ENCODE peak calls at places on chromosomes 7 and 10, in nine cellular contexts. N is COR-L47; I is stimulated activated CD8-positive, alpha-beta memory T cell treated with anti-CD3 and anti-CD28 coated beads, Interleukin-7, amount 100 ng/mL, for 24 hours; F is stimulated activated CD4-positive, alpha-beta T cell treated with anti-CD3 and anti-CD28 coated beads, Interleukin-12 subunit alpha, Interleukin-12 subunit beta, amount 100 ng/mL, for 4 hours; V is DMS 273 treated with DMSO at 0.1 percent for 48 hours; Y is AG04450; J is IMR-90; A is kidney tubule cell; U is NCI-H1105 treated with DMSO at 0.1 percent for 48 hours. R is an unnamed sample.

GRCh38 chr10:96752380-96752779 is 32.1 kb upstream of the PIK3AP1 start:
- DNase-seq in A (no peak), F (no peak), V (no peak), I (no peak), N (no peak), U (no peak), J (no peak), Y (no peak), R (no peak)

GRCh38 chr7:92076509-92076908 is 57.8 kb downstream of the CYP51A1 start:
- DNase-seq in Y (no peak), J (no peak), V (no peak), F (no peak), A (peak), I (no peak), U (no peak), N (no peak), R (no peak)

GRCh38 chr10:98246911-98247820 is 20.8 kb downstream of the LOXL4 start:
- DNase-seq in J (peak), F (no peak), Y (peak), N (no peak), I (no peak), U (no peak), A (peak), V (peak), R (no peak)

GRCh38 chr10:6416892-6417512 is 163.1 kb downstream of the PRKCQ start:
- DNase-seq in A (peak), I (no peak), Y (no peak), F (no peak), V (no peak), U (peak), N (peak), J (peak), R (no peak)

GRCh38 chr7:91310829-91311460 is 46.7 kb downstream of the FZD1 start:
- DNase-seq in I (no peak), F (no peak), J (peak), N (no peak), A (peak), V (no peak), U (no peak), Y (peak), R (no peak)

GRCh38 chr10:129063877-129064276 is 403.2 kb upstream of the MGMT start:
- DNase-seq in Y (no peak), I (no peak), A (no peak), U (no peak), J (no peak), F (no peak), V (no peak), N (no peak), R (no peak)

GRCh38 chr7:1567893-1568292 is 1.9 kb downstream of the PSMG3 start:
- DNase-seq in Y (peak), F (no peak), A (peak), J (peak), V (no peak), U (no peak), I (no peak), N (no peak), R (no peak)

GRCh38 chr10:31677198-31678138 is 251.2 kb downstream of the ARHGAP12 start:
- DNase-seq in N (no peak), F (no peak), J (no peak), I (no peak), V (no peak), U (no peak), Y (no peak), A (no peak), R (peak)

GRCh38 chr7:44980393-44981034 is 1.7 kb upstream of the MYO1G start:
- DNase-seq in N (no peak), I (peak), V (no peak), J (peak), A (peak), U (no peak), Y (no peak), F (peak), R (no peak)

GRCh38 chr10:90175161-90175681 is 473.8 kb downstream of the KIF20B start:
- DNase-seq in J (no peak), U (no peak), Y (no peak), V (peak), F (no peak), I (no peak), N (no peak), A (no peak), R (no peak)

GRCh38 chr7:155490697-155491628 is 33.0 kb downstream of the EN2 start:
- DNase-seq in J (no peak), U (no peak), N (no peak), I (no peak), A (peak), F (peak), Y (no peak), V (no peak), R (peak)

GRCh38 chr7:100951888-100952560 is 2.7 kb downstream of the MUC3A start:
- DNase-seq in J (no peak), I (no peak), Y (no peak), V (no peak), U (no peak), N (no peak), A (no peak), F (no peak), R (no peak)

GRCh38 chr10:120507651-120508050 is 50.6 kb downstream of the PLPP4 start:
- DNase-seq in V (no peak), F (no peak), N (no peak), A (no peak), Y (no peak), I (no peak), J (no peak), U (no peak), R (no peak)

GRCh38 chr7:22488643-22489462 is 11.1 kb downstream of the STEAP1B start:
- DNase-seq in A (peak), U (peak), Y (peak), N (peak), I (peak), V (peak), J (peak), F (peak), R (no peak)

GRCh38 chr7:105439174-105439893 is 50.6 kb upstream of the SRPK2 start:
- DNase-seq in F (no peak), U (peak), A (peak), Y (peak), J (peak), V (no peak), I (no peak), N (peak), R (no peak)

GRCh38 chr10:31146496-31147219 is 115.0 kb upstream of the ZNF438 start:
- DNase-seq in Y (peak), A (peak), N (no peak), F (no peak), J (peak), U (no peak), V (no peak), I (no peak), R (no peak)

GRCh38 chr10:52677087-52677486 is 95.5 kb downstream of the MBL2 start:
- DNase-seq in Y (no peak), I (no peak), U (no peak), N (no peak), A (no peak), F (no peak), J (no peak), V (no peak), R (no peak)

GRCh38 chr10:93408788-93409187 is 73.3 kb downstream of the MYOF start:
- DNase-seq in U (no peak), I (no peak), N (no peak), Y (no peak), A (no peak), F (no peak), J (no peak), V (no peak), R (no peak)

GRCh38 chr10:63083904-63084689 is 49.0 kb upstream of the NRBF2 start:
- DNase-seq in F (peak), V (peak), Y (peak), N (peak), U (peak), I (no peak), J (peak), A (peak), R (no peak)

GRCh38 chr10:73717564-73717963 is 19.7 kb upstream of the AGAP5 start:
- DNase-seq in Y (no peak), I (no peak), A (no peak), F (no peak), N (no peak), J (no peak), U (no peak), V (no peak), R (no peak)

GRCh38 chr7:128020161-128020560 is 11.1 kb downstream of the LRRC4 start:
- DNase-seq in I (no peak), N (no peak), F (no peak), V (no peak), U (no peak), J (no peak), Y (no peak), A (no peak), R (no peak)

GRCh38 chr7:144995495-144995894 is 159.6 kb upstream of the TPK1 start:
- DNase-seq in F (no peak), A (no peak), N (no peak), V (no peak), Y (no peak), J (no peak), I (no peak), U (no peak), R (no peak)

GRCh38 chr7:43479042-43479441 is 103.9 kb upstream of the STK17A start:
- DNase-seq in Y (no peak), U (no peak), I (no peak), F (no peak), N (no peak), J (no peak), A (no peak), V (no peak), R (no peak)

GRCh38 chr7:86600506-86601290 is 43.0 kb upstream of the GRM3 start:
- DNase-seq in U (no peak), V (no peak), N (peak), Y (no peak), J (no peak), F (no peak), I (no peak), A (no peak), R (no peak)

GRCh38 chr7:141161959-141162547 is 88.2 kb downstream of the TMEM178B start:
- DNase-seq in N (peak), F (no peak), V (no peak), Y (no peak), J (no peak), U (no peak), A (peak), I (no peak), R (no peak)

GRCh38 chr7:98852826-98853225 is 17.0 kb downstream of the TMEM130 start:
- DNase-seq in Y (no peak), J (peak), V (no peak), N (no peak), A (peak), I (no peak), U (no peak), F (no peak), R (no peak)